ENCODE peak calls at places on chromosomes 5 and 9, in ten cellular contexts. One of them, this sample, is unnamed.

GRCh38 chr9:93892748-93893147 is 62.4 kb downstream of the BARX1 start:
- DNase-seq in esophagus squamous epithelium: no peak
- DNase-seq in psoas muscle: no peak
- DNase-seq in naive B cell: no peak
- DNase-seq in right cardiac atrium: no peak
- DNase-seq in A549: no peak
- DNase-seq in HCT116: no peak
- DNase-seq in GM12865: no peak
- DNase-seq in NCI-H1092 treated with DMSO at 0.1 percent for 48 hours: no peak
- DNase-seq in EH: no peak
- DNase-seq in this sample: no peak

GRCh38 chr5:174195517-174195916 is 150.0 kb downstream of the NSG2 start:
- DNase-seq in esophagus squamous epithelium: no peak
- DNase-seq in psoas muscle: no peak
- DNase-seq in naive B cell: no peak
- DNase-seq in right cardiac atrium: no peak
- DNase-seq in A549: no peak
- DNase-seq in HCT116: no peak
- DNase-seq in GM12865: no peak
- DNase-seq in NCI-H1092 treated with DMSO at 0.1 percent for 48 hours: no peak
- DNase-seq in EH: no peak
- DNase-seq in this sample: peak

GRCh38 chr5:77232959-77233358 is 22.5 kb downstream of the PDE8B start:
- DNase-seq in esophagus squamous epithelium: no peak
- DNase-seq in psoas muscle: no peak
- DNase-seq in naive B cell: no peak
- DNase-seq in right cardiac atrium: no peak
- DNase-seq in A549: no peak
- DNase-seq in HCT116: no peak
- DNase-seq in GM12865: peak
- DNase-seq in NCI-H1092 treated with DMSO at 0.1 percent for 48 hours: no peak
- DNase-seq in EH: peak
- DNase-seq in this sample: no peak

GRCh38 chr5:172177232-172177631 is 10.8 kb downstream of the STK10 start:
- DNase-seq in esophagus squamous epithelium: no peak
- DNase-seq in psoas muscle: no peak
- DNase-seq in naive B cell: no peak
- DNase-seq in right cardiac atrium: no peak
- DNase-seq in A549: no peak
- DNase-seq in HCT116: no peak
- DNase-seq in GM12865: no peak
- DNase-seq in NCI-H1092 treated with DMSO at 0.1 percent for 48 hours: no peak
- DNase-seq in EH: no peak
- DNase-seq in this sample: no peak

GRCh38 chr5:139700711-139701693 is 52.9 kb downstream of the CXXC5 start:
- DNase-seq in esophagus squamous epithelium: no peak
- DNase-seq in psoas muscle: no peak
- DNase-seq in naive B cell: peak
- DNase-seq in right cardiac atrium: no peak
- DNase-seq in A549: no peak
- DNase-seq in HCT116: no peak
- DNase-seq in GM12865: no peak
- DNase-seq in NCI-H1092 treated with DMSO at 0.1 percent for 48 hours: no peak
- DNase-seq in EH: no peak
- DNase-seq in this sample: peak

GRCh38 chr9:22308177-22308576 is 138.4 kb upstream of the DMRTA1 start:
- DNase-seq in esophagus squamous epithelium: no peak
- DNase-seq in psoas muscle: no peak
- DNase-seq in naive B cell: no peak
- DNase-seq in right cardiac atrium: no peak
- DNase-seq in A549: peak
- DNase-seq in HCT116: no peak
- DNase-seq in GM12865: no peak
- DNase-seq in NCI-H1092 treated with DMSO at 0.1 percent for 48 hours: peak
- DNase-seq in EH: no peak
- DNase-seq in this sample: no peak

GRCh38 chr5:168851902-168852321 is 272.7 kb upstream of the PANK3 start:
- DNase-seq in esophagus squamous epithelium: no peak
- DNase-seq in psoas muscle: no peak
- DNase-seq in naive B cell: no peak
- DNase-seq in right cardiac atrium: no peak
- DNase-seq in A549: peak
- DNase-seq in HCT116: no peak
- DNase-seq in GM12865: peak
- DNase-seq in NCI-H1092 treated with DMSO at 0.1 percent for 48 hours: no peak
- DNase-seq in EH: peak
- DNase-seq in this sample: no peak

GRCh38 chr5:98775962-98776687 is 2.7 kb downstream of the RGMB start:
- DNase-seq in esophagus squamous epithelium: no peak
- DNase-seq in psoas muscle: no peak
- DNase-seq in naive B cell: no peak
- DNase-seq in right cardiac atrium: no peak
- DNase-seq in A549: no peak
- DNase-seq in HCT116: no peak
- DNase-seq in GM12865: no peak
- DNase-seq in NCI-H1092 treated with DMSO at 0.1 percent for 48 hours: no peak
- DNase-seq in EH: peak
- DNase-seq in this sample: no peak

This sample was measured in endodermal cell.